ENCODE peak calls at places on chromosomes 7 and 10, in ten cellular contexts. J, V, N, F, O, S, Y, L, Q and E are unnamed samples.
A peak's percentile ranks its signal among the peaks of the same experiment; 100 is the strongest.

GRCh38 chr7:121803041-121803440 is 69.9 kb upstream of the PTPRZ1 start:
- DNase-seq in J (peak; percentile 3), V (no peak), N (no peak), F (no peak), O (no peak), S (no peak), Y (no peak), L (no peak), Q (no peak), E (no peak)

GRCh38 chr10:122981066-122981464 is 864 bp downstream of the PSTK start:
- DNase-seq in J (peak; percentile 48), V (no peak), N (peak; percentile 46), F (no peak), O (peak; percentile 43), S (peak; percentile 64), Y (peak; percentile 28), L (peak; percentile 53), Q (no peak), E (peak; percentile 55)

GRCh38 chr7:138935438-138936079 is 45.6 kb downstream of the KIAA1549 start:
- DNase-seq in J (peak; percentile 88), V (peak; percentile 84), N (peak; percentile 73), F (peak; percentile 47), O (no peak), S (no peak), Y (peak; percentile 66), L (peak; percentile 92), Q (no peak), E (peak; percentile 70)

GRCh38 chr10:100866010-100866409 is 46.8 kb upstream of the SLF2 start:
- DNase-seq in J (no peak), V (no peak), N (no peak), F (no peak), O (no peak), S (no peak), Y (no peak), L (no peak), Q (no peak), E (no peak)

GRCh38 chr7:45417735-45418134 is 156.4 kb upstream of the ADCY1 start:
- DNase-seq in J (no peak), V (no peak), N (no peak), F (no peak), O (no peak), S (no peak), Y (no peak), L (no peak), Q (no peak), E (no peak)

GRCh38 chr7:75740846-75741497 is 2.2 kb upstream of the HIP1 start:
- DNase-seq in J (no peak), V (peak; percentile 90), N (peak; percentile 51), F (no peak), O (peak; percentile 81), S (peak; percentile 84), Y (peak; percentile 53), L (no peak), Q (peak; percentile 29), E (peak; percentile 44)

GRCh38 chr10:52135101-52135500 is 179.0 kb upstream of the DKK1 start:
- DNase-seq in J (no peak), V (no peak), N (no peak), F (no peak), O (no peak), S (no peak), Y (no peak), L (no peak), Q (no peak), E (no peak)

GRCh38 chr10:8331896-8332729 is 277.6 kb downstream of the GATA3 start:
- DNase-seq in J (peak; percentile 80), V (peak; percentile 88), N (peak; percentile 63), F (no peak), O (peak; percentile 44), S (no peak), Y (no peak), L (peak; percentile 7), Q (peak; percentile 58), E (peak; percentile 68)

GRCh38 chr10:57699944-57700343 is 567.8 kb downstream of the IPMK start:
- DNase-seq in J (peak; percentile 27), V (no peak), N (no peak), F (no peak), O (no peak), S (no peak), Y (no peak), L (peak; percentile 4), Q (no peak), E (peak; percentile 20)

GRCh38 chr7:39950473-39951155 is 558 bp downstream of the CDK13 start:
- DNase-seq in J (peak; percentile 48), V (peak; percentile 91), N (peak; percentile 65), F (peak; percentile 80), O (peak; percentile 61), S (peak; percentile 62), Y (peak; percentile 36), L (peak; percentile 40), Q (peak; percentile 51), E (peak; percentile 56)

DNA sequence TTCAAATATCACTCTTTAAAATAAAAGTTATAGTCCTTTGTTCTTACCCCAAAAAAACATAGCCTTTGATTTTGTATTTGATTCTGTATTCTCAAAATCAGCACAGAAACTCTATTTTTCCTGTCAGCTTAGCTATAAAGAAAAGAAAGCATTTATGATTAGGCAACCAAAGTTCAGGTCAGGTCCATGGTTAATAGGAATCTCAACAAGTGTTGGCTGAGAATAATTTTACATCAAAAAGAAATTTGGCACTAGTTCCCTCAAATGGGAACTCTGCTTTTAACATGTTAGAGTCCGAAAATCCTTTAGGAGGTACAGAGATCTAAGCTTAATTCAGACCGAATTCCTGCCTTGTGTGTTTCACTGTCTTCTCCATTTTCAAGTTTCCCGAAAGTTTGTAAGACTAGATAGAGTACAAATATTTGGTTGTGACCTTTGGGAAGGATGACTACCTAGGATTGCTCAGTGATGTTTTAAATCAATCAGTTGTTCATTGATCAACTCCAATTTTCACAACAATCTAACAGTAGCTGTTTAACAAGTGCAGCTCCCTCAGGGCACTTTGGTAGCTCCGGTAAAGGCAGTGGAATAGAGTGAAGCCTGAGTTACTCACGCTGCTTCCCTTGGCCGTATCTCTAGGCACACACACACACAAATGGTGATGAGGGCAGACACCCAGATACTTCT is 8.8 kb upstream of the ENO4 start:
- DNase-seq in J (no peak), V (no peak), N (no peak), F (no peak), O (no peak), S (no peak), Y (no peak), L (no peak), Q (no peak), E (no peak)
- H3K4me3 ChIP-seq in J (no peak overlapping the region), V (no peak overlapping the region), N (no peak overlapping the region), F (no peak overlapping the region), O (no peak overlapping the region), S (no peak overlapping the region), Y (no peak overlapping the region), L (no peak overlapping the region), Q (no peak overlapping the region), E (no peak overlapping the region)

GRCh38 chr10:22765660-22766547 is 51.5 kb upstream of the PIP4K2A start:
- DNase-seq in J (no peak), V (no peak), N (no peak), F (no peak), O (peak; percentile 72), S (peak; percentile 76), Y (no peak), L (no peak), Q (no peak), E (no peak)

GRCh38 chr10:22770270-22770669 is 55.9 kb upstream of the PIP4K2A start:
- DNase-seq in J (no peak), V (no peak), N (no peak), F (no peak), O (no peak), S (no peak), Y (no peak), L (no peak), Q (no peak), E (no peak)

GRCh38 chr10:22764639-22765038 is 50.3 kb upstream of the PIP4K2A start:
- DNase-seq in J (no peak), V (no peak), N (no peak), F (no peak), O (no peak), S (no peak), Y (no peak), L (no peak), Q (no peak), E (peak; percentile 39)

GRCh38 chr10:22767859-22768258 is 53.5 kb upstream of the PIP4K2A start:
- DNase-seq in J (no peak), V (no peak), N (no peak), F (no peak), O (no peak), S (no peak), Y (no peak), L (no peak), Q (no peak), E (no peak)

DNA sequence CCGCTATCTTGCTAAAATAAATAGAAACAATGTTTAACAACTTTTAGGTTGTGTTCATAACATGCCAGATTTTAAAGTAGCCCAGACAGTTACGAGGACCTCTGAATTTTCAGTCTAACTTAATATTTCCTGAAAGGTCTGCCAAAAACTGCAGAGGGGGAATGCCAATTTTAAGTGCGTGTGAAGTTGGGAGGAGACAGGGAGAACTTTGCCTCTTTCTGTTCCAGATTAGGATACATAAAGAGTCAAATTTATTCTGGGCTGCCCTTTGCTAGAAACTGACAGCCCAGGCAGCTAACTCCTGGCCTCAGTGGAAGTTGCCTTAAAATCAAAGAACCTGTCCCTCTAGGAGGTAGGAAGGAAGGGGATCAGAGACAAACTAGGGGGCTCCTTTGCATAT is 52.3 kb upstream of the PIP4K2A start:
- DNase-seq in J (no peak), V (no peak), N (no peak), F (no peak), O (peak; percentile 9), S (no peak), Y (no peak), L (no peak), Q (no peak), E (peak; percentile 45)
- TF ChIP-seq CTCF in J (no peak), V (no peak), N (no peak), F (no peak), O (no peak), S (no peak), Y (no peak), L (no peak), Q (no peak), E (no peak)

GRCh38 chr7:108384721-108385483 is 71.3 kb downstream of the NRCAM start:
- DNase-seq in J (no peak), V (no peak), N (no peak), F (no peak), O (peak; percentile 32), S (peak; percentile 10), Y (peak; percentile 27), L (no peak), Q (no peak), E (no peak)
- H3K4me3 ChIP-seq in J (no peak overlapping the region), V (no peak overlapping the region), N (no peak overlapping the region), F (no peak overlapping the region), O (no peak overlapping the region), S (no peak overlapping the region), Y (no peak overlapping the region), L (no peak overlapping the region), Q (no peak overlapping the region), E (no peak overlapping the region)

DNA sequence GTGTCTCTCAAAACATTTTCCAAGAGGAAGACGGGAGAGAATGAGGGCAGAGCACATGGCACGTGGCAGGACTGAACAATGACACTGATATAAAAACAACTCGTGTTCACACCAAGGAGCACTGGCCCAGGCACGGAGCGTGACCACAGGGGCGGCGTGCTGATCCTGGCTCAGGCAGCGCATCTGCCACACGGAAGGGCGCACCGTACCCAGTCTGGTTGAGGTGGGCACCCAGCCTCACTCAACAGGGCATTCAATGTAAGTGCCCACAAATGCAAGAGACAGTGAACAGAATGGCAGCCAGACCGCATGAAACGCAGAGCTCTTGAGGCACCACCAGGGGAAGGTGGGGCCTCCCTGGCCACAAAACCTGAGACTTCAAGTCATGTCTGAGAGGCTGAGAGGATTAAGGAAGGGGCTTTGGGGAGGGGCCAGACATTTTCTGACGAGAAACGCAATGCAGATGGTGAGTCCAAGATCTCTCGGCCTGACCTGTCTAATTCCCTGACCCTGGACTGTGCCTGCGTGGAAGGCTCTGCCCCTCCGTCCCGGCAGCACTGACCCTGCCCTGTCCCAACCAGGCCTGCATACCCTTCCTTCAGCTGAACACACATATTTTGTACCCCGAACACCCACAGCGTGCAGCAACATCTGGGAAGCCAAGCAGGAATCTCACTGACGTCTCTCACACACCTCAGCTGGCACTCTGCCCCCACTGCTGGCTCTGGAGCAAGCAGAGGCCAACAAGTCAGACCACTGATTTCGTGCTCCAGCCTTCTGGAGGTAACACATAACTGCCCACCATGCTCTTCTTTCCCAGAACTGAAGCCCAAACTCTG is 35.5 kb downstream of the VOPP1 start:
- DNase-seq in J (no peak), V (no peak), N (no peak), F (no peak), O (peak; percentile 83), S (no peak), Y (no peak), L (no peak), Q (no peak), E (no peak)
- TF ChIP-seq CTCF in J (no peak), V (no peak), N (no peak), F (no peak), O (peak; percentile 24), S (peak; percentile 33), Y (no peak), L (no peak), Q (no peak), E (no peak)